ENCODE peak calls at places on chromosomes 4 and X, in four cellular contexts. H is MCF 10A, D is lung, B is MM.1S. Y is an unnamed sample.

GRCh38 chr4:7276538-7276937 is 84.2 kb downstream of the SORCS2 start:
- DNase-seq in B (no peak), H (no peak), D (no peak), Y (no peak)

GRCh38 chrX:139759637-139760036 is 51.7 kb upstream of the MCF2 start:
- DNase-seq in B (peak), D (no peak), H (peak), Y (no peak)

GRCh38 chrX:19024366-19024765 is 40.5 kb upstream of the PHKA2 start:
- DNase-seq in B (no peak), H (no peak), D (no peak), Y (no peak)

GRCh38 chrX:8726031-8726652 is 5.8 kb downstream of the ANOS1 start:
- DNase-seq in D (no peak), B (no peak), H (peak), Y (no peak)

GRCh38 chr4:1398686-1399507 is 7.3 kb downstream of the NKX1-1 start:
- DNase-seq in D (no peak), H (no peak), B (no peak), Y (peak)

GRCh38 chr4:153676491-153676890 is 7.6 kb upstream of the TLR2 start:
- DNase-seq in H (peak), B (no peak), D (no peak), Y (no peak)

GRCh38 chr4:150156543-150156942 is 78.3 kb downstream of the DCLK2 start:
- DNase-seq in D (no peak), B (no peak), H (no peak), Y (no peak)

GRCh38 chr4:30769093-30769492 is 48.9 kb downstream of the PCDH7 start:
- DNase-seq in H (no peak), B (no peak), D (no peak), Y (no peak)

GRCh38 chrX:41558531-41558930 is 111.4 kb downstream of the NYX start:
- DNase-seq in B (peak), H (peak), D (no peak), Y (peak)

GRCh38 chr4:1044469-1045192 is 33.2 kb downstream of the FGFRL1 start:
- DNase-seq in D (no peak), H (no peak), B (no peak), Y (no peak)

DNA sequence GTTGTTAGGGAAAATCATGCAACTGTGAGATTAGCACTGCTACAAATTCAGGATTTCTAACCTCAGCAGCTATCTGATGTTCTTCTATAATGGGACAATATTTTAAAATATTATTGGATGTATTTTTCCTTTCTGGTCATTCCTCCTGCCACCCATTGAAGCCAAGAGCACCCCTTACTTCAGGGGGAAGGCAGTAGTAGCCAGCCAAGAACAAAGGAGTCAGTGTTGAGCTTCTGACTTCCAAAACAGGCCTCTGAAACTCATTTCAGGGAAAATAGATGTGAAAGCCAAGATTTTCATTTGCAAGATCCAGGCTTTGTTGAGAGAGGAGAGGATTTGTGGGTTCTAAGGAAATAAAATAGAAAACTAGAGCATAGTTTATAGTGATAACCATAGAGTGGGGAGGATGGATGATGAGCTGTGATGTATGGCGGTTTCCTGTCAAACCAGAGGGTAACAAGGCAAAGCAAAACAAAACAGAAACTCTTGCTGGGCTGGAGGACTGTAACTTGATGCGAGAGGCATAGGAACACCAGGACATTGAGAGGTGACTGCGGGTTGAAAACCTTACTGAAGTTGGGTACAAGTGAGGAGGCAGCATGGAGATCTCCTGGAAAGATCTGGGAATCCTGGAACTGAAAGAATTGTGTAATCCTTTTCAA is 173.7 kb upstream of the LEF1 start:
- DNase-seq in H (no peak), B (peak), D (no peak), Y (no peak)
- TF ChIP-seq CTCF in H (no peak), B (peak), D (no peak), Y (no peak)

GRCh38 chr4:146338512-146338911 is 124.2 kb downstream of the REELD1 start:
- DNase-seq in H (no peak), D (no peak), B (peak), Y (no peak)
- TF ChIP-seq CTCF in H (no peak), D (no peak), B (peak), Y (peak)

DNA sequence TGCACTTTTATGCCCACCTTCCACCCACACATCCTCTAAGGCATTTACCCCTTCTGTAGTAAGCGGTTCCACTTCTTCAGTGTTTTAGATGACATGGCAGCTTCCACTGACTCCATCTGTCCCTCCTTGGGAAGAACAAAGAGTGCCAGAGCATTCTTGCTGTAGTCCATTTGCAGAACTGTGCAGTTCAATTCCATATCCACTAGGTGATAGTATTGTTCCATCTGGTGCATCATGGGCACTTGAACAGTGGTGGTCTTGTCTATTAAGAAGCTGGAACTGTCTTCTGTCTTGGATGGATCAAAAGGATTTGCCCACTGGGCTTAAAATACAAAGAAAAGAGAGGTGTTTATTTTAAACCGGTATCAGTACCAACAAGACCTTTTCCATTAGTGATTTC is 3.5 kb downstream of the SERPINA7 start:
- DNase-seq in D (no peak), B (no peak), H (no peak), Y (no peak)
- TF ChIP-seq CTCF in D (no peak), B (peak), H (peak), Y (peak)

GRCh38 chr4:152044341-152044740 is 283.5 kb upstream of the GATB start:
- DNase-seq in B (no peak), H (no peak), D (no peak), Y (no peak)

GRCh38 chr4:152045397-152045780 is 284.6 kb upstream of the GATB start:
- DNase-seq in B (no peak), D (no peak), H (no peak), Y (no peak)

GRCh38 chr4:152047451-152047850 is 286.6 kb upstream of the GATB start:
- DNase-seq in B (no peak), H (no peak), D (no peak), Y (no peak)

GRCh38 chr4:152050098-152050497 is 289.3 kb upstream of the GATB start:
- DNase-seq in H (no peak), B (no peak), D (no peak), Y (no peak)

DNA sequence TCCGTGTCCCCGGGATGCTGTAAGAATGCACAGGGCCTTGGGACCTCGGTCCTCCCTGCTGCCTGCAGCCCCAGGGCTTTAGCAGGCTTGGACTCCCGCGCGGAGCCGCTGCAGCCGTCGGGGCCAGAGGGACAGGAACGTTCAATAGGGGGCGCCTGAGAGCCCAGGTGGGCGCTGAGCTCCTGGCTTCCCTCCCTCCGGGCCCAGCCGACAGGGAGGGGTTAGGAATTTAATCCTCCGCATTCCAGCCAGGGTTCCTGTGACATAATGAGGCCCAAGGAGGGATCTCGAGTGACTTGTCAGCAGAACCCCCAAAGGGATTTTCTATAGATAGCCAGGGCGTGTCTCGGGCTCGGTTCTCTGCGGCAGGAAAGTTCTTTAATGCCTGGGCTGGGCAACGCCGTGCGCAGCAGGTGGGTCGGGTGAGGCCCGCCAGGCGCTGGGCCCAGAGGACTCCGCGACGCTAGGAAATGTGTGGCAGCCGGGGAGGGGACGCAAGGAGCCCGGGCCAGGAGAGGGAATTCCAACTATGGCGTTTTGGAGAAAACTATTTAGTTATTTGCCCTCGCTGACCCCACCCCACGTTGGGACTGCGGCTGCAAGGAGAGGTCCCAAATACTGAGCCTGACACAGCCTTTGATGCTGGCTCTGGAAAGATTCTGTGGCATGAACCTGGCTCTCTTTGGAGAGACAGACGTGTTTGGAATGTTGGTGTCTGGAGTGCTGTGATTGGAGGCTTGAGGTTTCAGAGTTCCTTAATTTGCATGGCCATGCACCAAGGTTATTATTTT is 285.2 kb upstream of the GATB start:
- DNase-seq in H (no peak), D (peak), B (no peak), Y (peak)
- TF ChIP-seq CTCF in H (peak), D (peak), B (no peak), Y (peak)

DNA sequence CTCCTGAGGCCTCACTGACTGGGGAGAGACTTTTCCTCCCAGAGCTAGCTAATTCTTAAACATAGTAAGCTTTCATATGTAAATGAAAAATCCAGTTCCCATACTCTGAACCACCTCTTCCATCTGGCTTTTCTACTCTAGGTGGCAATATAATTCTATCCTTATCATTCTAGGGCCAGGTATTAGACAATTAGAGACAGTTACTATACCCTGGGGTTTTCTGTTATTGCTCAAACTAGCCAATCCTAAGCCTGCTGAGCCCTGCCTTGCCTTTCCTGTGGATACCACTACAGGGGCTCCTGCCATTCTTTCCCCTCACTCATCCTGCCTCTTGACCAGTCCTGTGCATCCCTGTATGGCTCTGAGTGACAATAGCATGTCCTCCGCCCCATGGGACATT is 552.0 kb downstream of the STIM2 start:
- DNase-seq in D (no peak), H (peak), B (no peak), Y (no peak)
- TF ChIP-seq CTCF in D (no peak), H (no peak), B (no peak), Y (no peak)

GRCh38 chr4:83034630-83035494 is at the start of gene COPS4:
- DNase-seq in B (peak), H (peak), D (peak), Y (peak)
- TF ChIP-seq CTCF in B (no peak), H (no peak), D (peak), Y (no peak)

GRCh38 chr4:169008478-169008877 is 1.6 kb downstream of the CBR4 start:
- DNase-seq in H (no peak), B (no peak), D (no peak), Y (no peak)

GRCh38 chr4:169000315-169000714 is 9.7 kb downstream of the CBR4 start:
- DNase-seq in D (no peak), H (no peak), B (no peak), Y (no peak)

GRCh38 chr4:169010125-169011023 is at the start of gene CBR4:
- DNase-seq in B (peak), H (peak), D (peak), Y (peak)

GRCh38 chr4:169009281-169010124 is 552 bp downstream of the CBR4 start:
- DNase-seq in H (peak), B (peak), D (peak), Y (no peak)

DNA sequence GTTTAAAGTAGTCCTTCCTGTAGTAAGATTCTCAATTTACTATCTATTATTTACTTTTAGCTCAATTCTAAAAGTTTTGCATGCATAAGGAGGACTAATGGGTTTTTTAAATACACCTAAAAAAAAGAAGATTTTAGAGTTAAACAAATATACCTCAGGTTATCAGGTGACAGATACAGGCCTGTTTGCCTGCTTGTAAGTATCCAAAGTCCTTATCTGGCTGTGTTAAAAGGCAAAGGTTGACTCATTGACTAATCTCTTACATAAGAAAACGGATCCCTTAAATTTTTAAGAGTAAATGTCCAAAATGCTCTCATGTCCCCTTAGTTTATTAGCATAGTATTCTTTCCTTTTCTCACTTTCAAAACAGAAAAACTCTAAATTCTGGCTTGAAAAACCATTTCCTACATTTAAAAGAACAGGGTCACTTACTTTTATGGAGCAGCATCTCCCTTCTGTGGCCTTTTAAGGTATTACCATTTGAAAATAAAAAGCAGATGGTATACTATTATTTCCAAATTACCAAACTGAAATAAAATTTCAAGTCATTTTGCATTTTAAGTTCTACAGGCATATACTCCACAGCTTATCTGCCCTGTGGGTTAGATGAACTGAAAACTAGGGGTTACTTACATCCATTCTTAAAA is 4.5 kb downstream of the CBR4 start:
- DNase-seq in H (no peak), D (no peak), B (no peak), Y (no peak)
- TF ChIP-seq CTCF in H (peak), D (no peak), B (peak), Y (no peak)

GRCh38 chr4:138522366-138522765 is 280.2 kb upstream of the SLC7A11 start:
- DNase-seq in D (no peak), B (peak), H (peak), Y (peak)
- TF ChIP-seq CTCF in D (no peak), B (peak), H (peak), Y (peak)

DNA sequence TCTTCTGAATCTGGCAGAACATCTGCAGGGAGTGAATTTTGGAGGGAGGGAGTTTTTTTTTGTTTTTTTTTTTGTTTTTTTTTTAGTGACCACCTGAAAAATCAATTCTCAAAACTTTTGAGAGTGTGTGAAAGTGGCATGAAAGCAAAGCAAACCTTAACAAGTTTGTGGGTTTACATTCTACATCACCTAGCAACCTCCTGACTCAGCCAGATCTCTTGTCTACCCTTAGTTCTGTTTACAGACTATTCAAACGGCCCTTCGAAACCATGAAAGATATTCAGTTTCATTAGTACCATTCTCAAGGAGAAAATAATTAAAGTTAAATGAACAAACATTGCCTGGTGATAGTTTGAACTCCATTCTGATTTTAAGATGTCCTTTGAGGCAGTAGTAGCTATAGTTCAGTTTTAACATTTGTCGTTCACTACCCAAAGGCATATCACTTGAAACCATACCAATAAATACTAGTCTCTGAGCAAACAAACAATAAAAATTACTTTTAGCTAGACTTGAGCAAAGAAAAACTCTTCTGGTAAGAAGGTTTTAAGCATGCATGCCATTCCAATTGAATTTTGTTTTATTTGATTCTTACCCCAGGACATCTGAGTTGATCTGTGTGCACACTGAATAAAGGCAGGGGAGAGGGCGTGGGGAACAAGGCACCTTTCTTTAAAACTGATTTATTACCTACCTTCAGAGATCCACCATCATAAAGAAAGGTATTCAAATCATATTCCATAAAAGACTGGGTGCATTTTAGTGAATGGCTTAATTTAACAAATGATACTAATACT is 137.7 kb downstream of the ARX start:
- DNase-seq in D (no peak), H (no peak), B (peak), Y (no peak)
- TF ChIP-seq CTCF in D (no peak), H (no peak), B (no peak), Y (no peak)

Y was measured in GM13977.